ENCODE peak calls at places on chromosome 1, in nine cellular contexts. X is A673, G is heart left ventricle, K is cardiac muscle cell, C is transverse colon, S is BE2C, A is tibial artery, E is HAP-1, B is psoas muscle. U is an unnamed sample.
A peak's percentile ranks its signal among the peaks of the same experiment; 100 is the strongest.

GRCh38 chr1:47382399-47382983 is 33.6 kb upstream of the FOXE3 start:
- DNase-seq in C (no peak), X (no peak), B (no peak), E (no peak), S (no peak), G (no peak), K (no peak), A (no peak), U (no peak)

GRCh38 chr1:54609301-54609921 is 13.9 kb downstream of the FAM151A start:
- DNase-seq in A (no peak), E (peak; percentile 5), K (no peak), S (no peak), X (no peak), B (peak; percentile 59), C (no peak), G (peak; percentile 46), U (no peak)

GRCh38 chr1:159916240-159917051 is 8.9 kb downstream of the TAGLN2 start:
- DNase-seq in A (no peak), K (no peak), C (no peak), B (no peak), G (no peak), S (peak; percentile 62), X (peak; percentile 84), E (peak; percentile 72), U (peak; percentile 73)

GRCh38 chr1:33866286-33866685 is 2.4 kb downstream of the HMGB4 start:
- DNase-seq in A (no peak), S (no peak), E (no peak), K (no peak), B (no peak), C (no peak), X (peak; percentile 21), G (no peak), U (peak; percentile 59)

GRCh38 chr1:98500324-98500723 is 161.2 kb upstream of the SNX7 start:
- DNase-seq in A (no peak), G (no peak), B (no peak), S (no peak), E (no peak), C (no peak), K (no peak), X (no peak), U (no peak)

GRCh38 chr1:159945483-159946241 is at the start of gene IGSF9:
- DNase-seq in E (peak; percentile 96), C (peak; percentile 92), K (peak; percentile 95), X (peak; percentile 95), G (peak; percentile 91), A (peak; percentile 77), S (peak; percentile 96), B (peak; percentile 85), U (peak; percentile 79)

GRCh38 chr1:64472805-64473204 is 2.9 kb downstream of the CACHD1 start:
- DNase-seq in B (no peak), S (no peak), E (peak; percentile 70), K (no peak), G (no peak), A (no peak), X (no peak), C (no peak), U (no peak)

GRCh38 chr1:19650416-19651140 is 6.5 kb downstream of the NBL1 start:
- DNase-seq in A (no peak), X (no peak), E (no peak), G (no peak), B (no peak), C (no peak), S (no peak), K (no peak), U (no peak)

GRCh38 chr1:78840447-78841251 is 165.9 kb downstream of the ADGRL4 start:
- DNase-seq in B (no peak), K (peak; percentile 42), E (no peak), G (peak; percentile 58), X (peak; percentile 58), C (no peak), S (no peak), A (no peak), U (peak; percentile 89)

GRCh38 chr1:93905734-93906133 is 3.5 kb downstream of the GCLM start:
- DNase-seq in C (no peak), B (no peak), E (no peak), X (no peak), S (no peak), K (no peak), G (no peak), A (no peak), U (no peak)

GRCh38 chr1:176379626-176380339 is 83.2 kb upstream of the PAPPA2 start:
- DNase-seq in K (no peak), E (no peak), G (no peak), A (peak; percentile 74), X (no peak), S (no peak), B (no peak), C (no peak), U (no peak)

GRCh38 chr1:31746687-31747086 is 17.5 kb downstream of the ADGRB2 start:
- DNase-seq in E (no peak), B (no peak), X (no peak), C (no peak), K (peak; percentile 87), S (no peak), G (no peak), A (no peak), U (no peak)

GRCh38 chr1:112196008-112196588 is 199.9 kb upstream of the CTTNBP2NL start:
- DNase-seq in C (no peak), E (no peak), K (no peak), X (no peak), G (no peak), B (no peak), S (no peak), A (no peak), U (no peak)

DNA sequence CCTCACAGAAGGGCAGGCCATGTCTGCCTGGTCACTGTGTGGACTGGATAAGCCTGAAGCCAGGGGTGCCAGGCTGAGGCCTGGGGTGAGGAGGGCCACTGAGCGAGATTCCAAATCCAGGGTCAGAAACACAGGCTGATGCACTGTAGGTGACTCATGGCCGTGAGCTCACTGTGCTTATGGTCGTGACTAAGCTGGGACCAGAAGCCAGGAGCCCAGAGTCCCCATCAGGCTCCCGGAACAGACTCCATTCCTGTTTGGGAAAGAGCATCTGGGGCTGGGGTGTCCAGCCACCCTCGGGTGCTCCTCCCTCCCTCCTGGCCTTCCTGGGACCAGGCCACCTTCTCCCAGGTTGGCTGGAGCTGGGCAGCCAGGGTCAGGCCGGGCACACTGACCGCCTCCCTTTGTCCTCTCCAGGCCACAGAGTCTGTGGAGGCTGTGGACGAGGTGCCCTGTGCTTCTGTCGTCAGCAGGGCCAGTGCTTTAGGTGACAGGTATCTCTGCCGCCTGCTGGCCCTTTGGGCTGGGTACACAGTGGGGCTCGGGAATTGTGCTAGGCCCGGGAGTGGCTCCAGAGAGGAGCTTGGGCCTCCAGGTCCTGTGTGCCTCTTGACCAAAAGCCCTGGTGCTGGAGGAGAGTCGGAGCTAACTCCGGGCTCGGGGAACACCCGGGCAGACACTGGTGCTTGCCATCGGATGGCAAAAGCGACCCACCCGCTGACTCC is 36.7 kb downstream of the AJAP1 start:
- DNase-seq in B (no peak), S (no peak), E (no peak), X (no peak), A (no peak), K (no peak), G (no peak), C (no peak), U (no peak)
- H3K9me3 ChIP-seq in B (no peaks in the 10 kb centered on the region), S (no peaks in the 10 kb centered on the region), E (no peaks in the 10 kb centered on the region), X (no peaks in the 10 kb centered on the region), A (peaks cover 4% of the 10 kb centered on the region), K (no peaks in the 10 kb centered on the region), G (no peaks in the 10 kb centered on the region), C (no peaks in the 10 kb centered on the region), U (no peaks in the 10 kb centered on the region)

GRCh38 chr1:153697873-153698647 is 19.6 kb downstream of the NPR1 start:
- DNase-seq in S (peak; percentile 73), E (peak; percentile 75), X (no peak), K (no peak), G (peak; percentile 83), B (peak; percentile 72), A (peak; percentile 91), C (no peak), U (no peak)
- H3K4me3 ChIP-seq in S (no peak overlapping the region), E (no peak overlapping the region), X (no peak overlapping the region), K (no peak overlapping the region), G (peak overlapping the region; percentile 31), B (peak overlapping the region; percentile 7), A (peak overlapping the region; percentile 7), C (no peak overlapping the region), U (no peak overlapping the region)

GRCh38 chr1:208026880-208027438 is 116.0 kb upstream of the CD34 start:
- DNase-seq in X (no peak), C (no peak), A (no peak), G (no peak), E (no peak), B (peak; percentile 77), K (no peak), S (no peak), U (no peak)

GRCh38 chr1:208029381-208030319 is 118.7 kb upstream of the CD34 start:
- DNase-seq in C (peak; percentile 19), G (no peak), E (no peak), B (no peak), X (no peak), S (no peak), A (peak; percentile 80), K (no peak), U (peak; percentile 79)

GRCh38 chr1:208030320-208031091 is 119.6 kb upstream of the CD34 start:
- DNase-seq in C (peak; percentile 26), B (peak; percentile 72), A (no peak), K (no peak), G (peak; percentile 83), S (no peak), X (no peak), E (no peak), U (peak; percentile 97)

GRCh38 chr1:208027861-208028260 is 116.9 kb upstream of the CD34 start:
- DNase-seq in K (no peak), B (no peak), C (no peak), E (no peak), S (no peak), A (no peak), X (no peak), G (no peak), U (no peak)

DNA sequence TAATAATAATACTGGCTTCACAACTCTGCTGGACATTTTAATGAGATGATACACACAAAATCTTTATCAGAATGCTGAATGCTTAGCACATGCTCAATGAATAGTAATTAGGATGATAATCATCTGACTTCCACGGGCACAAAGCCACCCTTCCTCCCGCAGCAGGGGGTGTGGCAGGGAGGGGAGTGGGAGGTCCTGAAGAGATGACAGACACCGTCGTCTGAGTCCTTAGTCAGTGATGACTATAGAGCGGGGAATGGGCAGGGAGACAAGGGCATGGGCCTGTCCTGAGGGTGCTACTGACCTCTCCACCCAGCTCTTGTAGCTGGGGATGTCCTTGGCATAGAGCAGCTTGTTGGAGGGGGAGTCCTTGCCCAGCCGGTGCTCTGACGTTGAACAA is 117.6 kb upstream of the CD34 start:
- DNase-seq in X (peak; percentile 54), K (no peak), C (no peak), E (no peak), S (no peak), B (no peak), G (no peak), A (no peak), U (no peak)
- H3K4me1 ChIP-seq in X (no peaks in the 10 kb centered on the region), K (peaks cover 8% of the 10 kb centered on the region), C (peaks cover 22% of the 10 kb centered on the region), E (no peaks in the 10 kb centered on the region), S (no peaks in the 10 kb centered on the region), B (peaks cover 17% of the 10 kb centered on the region), G (peaks cover 29% of the 10 kb centered on the region), A (peaks cover 29% of the 10 kb centered on the region), U (peaks cover 40% of the 10 kb centered on the region)

DNA sequence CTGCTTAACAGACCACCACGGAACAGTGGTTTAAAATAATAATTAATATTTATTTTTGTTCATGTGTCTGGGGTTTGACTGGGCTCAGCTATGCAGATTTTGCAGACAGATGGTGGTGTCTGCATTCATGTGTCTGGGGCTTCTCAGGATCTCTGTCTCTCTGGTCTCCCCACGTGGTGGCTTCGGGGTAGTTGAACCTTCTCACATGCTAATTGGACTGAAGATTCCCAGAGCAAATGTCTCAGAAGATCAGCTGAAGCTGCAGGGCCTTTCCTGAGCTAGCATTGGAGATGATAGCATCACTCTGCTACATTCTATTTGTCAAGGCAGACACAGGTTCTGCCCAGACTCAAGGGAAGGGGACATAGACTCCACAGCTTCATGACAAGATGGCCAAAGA is 109.1 kb upstream of the DNAH14 start:
- DNase-seq in A (no peak), K (no peak), E (no peak), B (no peak), G (no peak), S (no peak), C (no peak), X (no peak), U (no peak)
- H3K9me3 ChIP-seq in A (peaks cover 3% of the 10 kb centered on the region), K (no peaks in the 10 kb centered on the region), E (no peaks in the 10 kb centered on the region), B (peaks cover 3% of the 10 kb centered on the region), G (no peaks in the 10 kb centered on the region), S (no peaks in the 10 kb centered on the region), C (peaks cover 7% of the 10 kb centered on the region), X (no peaks in the 10 kb centered on the region), U (peaks cover 7% of the 10 kb centered on the region)

U was measured in SJCRH30.